ENCODE peak calls at places on chromosomes 7 and 10, in six cellular contexts. One of them, this sample, is unnamed.

GRCh38 chr10:34808789-34809745 is 6.0 kb downstream of the PARD3 start:
- DNase-seq in NCI-H526: no peak
- DNase-seq in activated CD4-positive, CD25-positive, alpha-beta regulatory T cell: no peak
- DNase-seq in heart right ventricle: peak; percentile 44
- DNase-seq in AG04450: no peak
- DNase-seq in CD4-positive, alpha-beta memory T cell: no peak
- DNase-seq in this sample: peak; percentile 23

GRCh38 chr10:5743736-5744135 is 59.1 kb downstream of the TASOR2 start:
- DNase-seq in CD4-positive, alpha-beta memory T cell: no peak
- DNase-seq in AG04450: no peak
- DNase-seq in NCI-H526: no peak
- DNase-seq in activated CD4-positive, CD25-positive, alpha-beta regulatory T cell: no peak
- DNase-seq in heart right ventricle: no peak
- DNase-seq in this sample: no peak

GRCh38 chr7:38318803-38319416 is 45.5 kb upstream of the TARP start:
- DNase-seq in heart right ventricle: peak; percentile 20
- DNase-seq in CD4-positive, alpha-beta memory T cell: no peak
- DNase-seq in activated CD4-positive, CD25-positive, alpha-beta regulatory T cell: no peak
- DNase-seq in NCI-H526: peak; percentile 89
- DNase-seq in AG04450: peak; percentile 51
- DNase-seq in this sample: no peak

GRCh38 chr7:74627699-74628411 is 29.7 kb upstream of the GTF2I start:
- DNase-seq in NCI-H526: no peak
- DNase-seq in heart right ventricle: peak; percentile 16
- DNase-seq in CD4-positive, alpha-beta memory T cell: no peak
- DNase-seq in AG04450: peak; percentile 21
- DNase-seq in activated CD4-positive, CD25-positive, alpha-beta regulatory T cell: no peak
- DNase-seq in this sample: no peak

GRCh38 chr7:56092789-56093531 is at the start of gene PHKG1:
- DNase-seq in activated CD4-positive, CD25-positive, alpha-beta regulatory T cell: no peak
- DNase-seq in AG04450: peak; percentile 50
- DNase-seq in CD4-positive, alpha-beta memory T cell: no peak
- DNase-seq in NCI-H526: no peak
- DNase-seq in heart right ventricle: peak; percentile 89
- DNase-seq in this sample: peak; percentile 56

GRCh38 chr7:106139253-106140251 is 27.4 kb upstream of the SYPL1 start:
- DNase-seq in CD4-positive, alpha-beta memory T cell: no peak
- DNase-seq in heart right ventricle: peak; percentile 53
- DNase-seq in NCI-H526: no peak
- DNase-seq in AG04450: no peak
- DNase-seq in activated CD4-positive, CD25-positive, alpha-beta regulatory T cell: no peak
- DNase-seq in this sample: no peak

GRCh38 chr7:91031757-91032156 is 232.5 kb upstream of the FZD1 start:
- DNase-seq in AG04450: no peak
- DNase-seq in heart right ventricle: no peak
- DNase-seq in CD4-positive, alpha-beta memory T cell: no peak
- DNase-seq in NCI-H526: no peak
- DNase-seq in activated CD4-positive, CD25-positive, alpha-beta regulatory T cell: no peak
- DNase-seq in this sample: no peak

GRCh38 chr7:139767561-139767982 is 10.2 kb downstream of the HIPK2 start:
- DNase-seq in NCI-H526: no peak
- DNase-seq in activated CD4-positive, CD25-positive, alpha-beta regulatory T cell: no peak
- DNase-seq in heart right ventricle: no peak
- DNase-seq in CD4-positive, alpha-beta memory T cell: peak; percentile 64
- DNase-seq in AG04450: no peak
- DNase-seq in this sample: no peak

GRCh38 chr7:55084307-55084706 is 65.5 kb downstream of the EGFR start:
- DNase-seq in CD4-positive, alpha-beta memory T cell: no peak
- DNase-seq in heart right ventricle: no peak
- DNase-seq in activated CD4-positive, CD25-positive, alpha-beta regulatory T cell: no peak
- DNase-seq in NCI-H526: no peak
- DNase-seq in AG04450: no peak
- DNase-seq in this sample: no peak

GRCh38 chr7:31160956-31161355 is 108.8 kb downstream of the ADCYAP1R1 start:
- DNase-seq in NCI-H526: no peak
- DNase-seq in heart right ventricle: no peak
- DNase-seq in activated CD4-positive, CD25-positive, alpha-beta regulatory T cell: no peak
- DNase-seq in AG04450: no peak
- DNase-seq in CD4-positive, alpha-beta memory T cell: no peak
- DNase-seq in this sample: no peak

GRCh38 chr10:82394122-82394521 is 519.1 kb downstream of the NRG3 start:
- DNase-seq in heart right ventricle: peak; percentile 26
- DNase-seq in activated CD4-positive, CD25-positive, alpha-beta regulatory T cell: no peak
- DNase-seq in NCI-H526: no peak
- DNase-seq in AG04450: no peak
- DNase-seq in CD4-positive, alpha-beta memory T cell: no peak
- DNase-seq in this sample: no peak

GRCh38 chr10:76202777-76203176 is 771.4 kb downstream of the LRMDA start:
- DNase-seq in activated CD4-positive, CD25-positive, alpha-beta regulatory T cell: no peak
- DNase-seq in AG04450: peak; percentile 30
- DNase-seq in heart right ventricle: no peak
- DNase-seq in CD4-positive, alpha-beta memory T cell: no peak
- DNase-seq in NCI-H526: no peak
- DNase-seq in this sample: no peak

GRCh38 chr10:69239816-69240434 is 19.8 kb downstream of the HKDC1 start:
- DNase-seq in activated CD4-positive, CD25-positive, alpha-beta regulatory T cell: no peak
- DNase-seq in NCI-H526: no peak
- DNase-seq in heart right ventricle: no peak
- DNase-seq in CD4-positive, alpha-beta memory T cell: no peak
- DNase-seq in AG04450: no peak
- DNase-seq in this sample: no peak

This sample was measured in tibial nerve.